ENCODE peak calls at places on chromosomes 13 and 19, in nine cellular contexts. A, O, T, U, V, I, M, K and G are unnamed samples.

GRCh38 chr19:13098291-13099072 is 4.2 kb downstream of the LYL1 start:
- DNase-seq in A (no peak), O (peak), T (peak), V (no peak), I (no peak), M (no peak), K (peak), U (peak), G (no peak)

GRCh38 chr13:30565658-30566057 is 52.1 kb upstream of the USPL1 start:
- DNase-seq in M (no peak), U (no peak), A (no peak), I (no peak), O (no peak), K (peak), T (no peak), V (no peak), G (no peak)

GRCh38 chr13:43232866-43233265 is 209.5 kb downstream of the DNAJC15 start:
- DNase-seq in A (no peak), O (peak), M (no peak), U (no peak), T (no peak), I (no peak), V (no peak), K (peak), G (no peak)

GRCh38 chr19:12293771-12294307 is 844 bp downstream of the ZNF44 start:
- DNase-seq in M (no peak), I (no peak), T (peak), V (peak), O (peak), U (peak), K (peak), A (peak), G (no peak)

GRCh38 chr13:37141011-37141410 is 35.5 kb upstream of the CSNK1A1L start:
- DNase-seq in I (no peak), K (peak), T (no peak), M (no peak), V (no peak), A (no peak), U (no peak), O (no peak), G (no peak)

GRCh38 chr13:100511422-100511821 is 77.2 kb downstream of the GGACT start:
- DNase-seq in I (no peak), V (no peak), T (no peak), U (no peak), O (no peak), K (no peak), A (no peak), M (no peak), G (no peak)

GRCh38 chr19:34383599-34383998 is 18.6 kb downstream of the GPI start:
- DNase-seq in K (no peak), T (no peak), V (no peak), I (no peak), M (no peak), U (no peak), O (no peak), A (no peak), G (no peak)

GRCh38 chr19:32165750-32166149 is 179.7 kb upstream of the ZNF507 start:
- DNase-seq in T (no peak), O (no peak), A (no peak), M (no peak), V (no peak), U (no peak), K (no peak), I (no peak), G (no peak)

GRCh38 chr19:8577247-8577646 is at the start of gene MYO1F:
- DNase-seq in V (no peak), K (no peak), O (no peak), A (no peak), M (no peak), U (no peak), I (no peak), T (no peak), G (no peak)

GRCh38 chr13:28318418-28318995 is 176.4 kb downstream of the FLT1 start:
- DNase-seq in I (no peak), A (no peak), O (no peak), K (no peak), V (no peak), U (no peak), T (no peak), M (no peak), G (no peak)

GRCh38 chr13:75359266-75359665 is 122.7 kb downstream of the TBC1D4 start:
- DNase-seq in O (peak), A (no peak), T (no peak), U (no peak), V (no peak), M (no peak), K (peak), I (no peak), G (no peak)

GRCh38 chr19:7492142-7493055 is 3.6 kb upstream of the PEX11G start:
- DNase-seq in T (no peak), I (no peak), U (no peak), A (no peak), O (no peak), M (no peak), K (peak), V (no peak), G (no peak)

GRCh38 chr19:18460313-18460712 is 22.4 kb upstream of the ISYNA1 start:
- DNase-seq in M (no peak), K (peak), O (peak), I (no peak), U (no peak), T (no peak), A (no peak), V (no peak), G (no peak)

GRCh38 chr13:66509176-66509575 is 721.0 kb downstream of the PCDH9 start:
- DNase-seq in M (no peak), O (no peak), V (no peak), I (no peak), U (no peak), A (no peak), T (no peak), K (peak), G (no peak)

GRCh38 chr19:13430790-13431582 is 75.3 kb downstream of the CACNA1A start:
- DNase-seq in K (peak), T (no peak), M (no peak), I (no peak), U (no peak), V (peak), O (peak), A (no peak), G (no peak)

GRCh38 chr13:110250258-110250891 is 56.6 kb downstream of the COL4A1 start:
- DNase-seq in O (peak), I (no peak), T (no peak), U (no peak), V (no peak), A (no peak), M (no peak), K (peak), G (no peak)

GRCh38 chr19:48330012-48330681 is 4.8 kb downstream of the EMP3 start:
- DNase-seq in A (peak), I (peak), U (peak), M (peak), T (peak), K (peak), V (peak), O (no peak), G (peak)

GRCh38 chr19:50506700-50507099 is 4.3 kb downstream of the JOSD2 start:
- DNase-seq in O (no peak), I (no peak), M (no peak), K (no peak), U (no peak), V (no peak), A (no peak), T (no peak), G (no peak)

GRCh38 chr19:6062274-6062673 is 48.0 kb downstream of the RFX2 start:
- DNase-seq in T (no peak), I (no peak), U (no peak), K (peak), V (no peak), M (no peak), O (no peak), A (peak), G (no peak)

GRCh38 chr13:46795321-46795720 is 1.6 kb downstream of the ESD start:
- DNase-seq in A (no peak), O (no peak), T (no peak), M (no peak), U (no peak), V (no peak), K (no peak), I (no peak), G (no peak)

GRCh38 chr13:34617684-34618083 is 324.4 kb upstream of the NBEA start:
- DNase-seq in A (no peak), T (no peak), K (no peak), M (no peak), O (no peak), U (no peak), V (no peak), I (no peak), G (no peak)

GRCh38 chr19:38001158-38001781 is 94.3 kb downstream of the SIPA1L3 start:
- DNase-seq in M (no peak), A (no peak), K (no peak), V (no peak), O (no peak), T (no peak), U (no peak), I (no peak), G (no peak)

GRCh38 chr19:51810228-51810627 is 15.3 kb downstream of the FPR3 start:
- DNase-seq in I (no peak), O (peak), U (no peak), T (no peak), K (no peak), M (no peak), V (no peak), A (no peak), G (no peak)

GRCh38 chr19:45834970-45835369 is 19.9 kb upstream of the RSPH6A start:
- DNase-seq in I (no peak), V (no peak), U (no peak), M (no peak), A (no peak), T (no peak), O (no peak), K (no peak), G (no peak)

GRCh38 chr13:48126944-48127814 is 32.3 kb upstream of the MED4 start:
- DNase-seq in V (peak), U (peak), O (peak), A (no peak), M (no peak), I (no peak), K (peak), T (peak), G (peak)

GRCh38 chr13:65964672-65965071 is 1265.5 kb downstream of the PCDH9 start:
- DNase-seq in T (no peak), O (peak), I (no peak), A (no peak), U (no peak), V (no peak), K (no peak), M (no peak), G (no peak)

GRCh38 chr13:66391322-66391721 is 838.8 kb downstream of the PCDH9 start:
- DNase-seq in U (no peak), V (no peak), K (no peak), A (no peak), O (no peak), I (no peak), M (no peak), T (no peak), G (no peak)

GRCh38 chr19:39212377-39212742 is 8.3 kb upstream of the SYCN start:
- DNase-seq in T (no peak), K (peak), M (peak), U (no peak), V (peak), A (no peak), I (peak), O (peak), G (no peak)

GRCh38 chr19:55400281-55401087 is 7.1 kb downstream of the UBE2S start:
- DNase-seq in T (no peak), A (peak), I (no peak), M (no peak), U (no peak), O (no peak), K (no peak), V (no peak), G (no peak)